ENCODE peak calls at places on chromosomes 3 and 15, in eight cellular contexts. Q, X, W, R, I, L, S and Y are unnamed samples.

GRCh38 chr3:105791919-105792786 is 76.7 kb downstream of the CBLB start:
- DNase-seq in X (peak; percentile 75), Q (peak; percentile 78), L (no peak), W (no peak), S (no peak), R (peak; percentile 60), I (peak; percentile 88), Y (no peak)

GRCh38 chr3:87122766-87123165 is 104.3 kb upstream of the CHMP2B start:
- DNase-seq in R (no peak), S (no peak), Q (no peak), W (no peak), I (no peak), L (no peak), X (no peak), Y (no peak)

GRCh38 chr3:194598771-194599557 is 34.3 kb downstream of the TMEM44 start:
- DNase-seq in R (no peak), L (no peak), W (no peak), X (peak; percentile 97), S (no peak), Q (peak; percentile 91), I (peak; percentile 99), Y (no peak)

GRCh38 chr3:189419022-189419421 is 212.2 kb upstream of the TP63 start:
- DNase-seq in R (no peak), L (no peak), W (no peak), S (no peak), X (no peak), I (no peak), Q (no peak), Y (no peak)

GRCh38 chr3:45907769-45908705 is 21.7 kb downstream of the CCR9 start:
- DNase-seq in L (no peak), S (no peak), I (no peak), Q (peak; percentile 24), X (no peak), W (no peak), R (no peak), Y (no peak)

GRCh38 chr15:90868261-90868689 is at the start of gene FURIN:
- DNase-seq in Q (no peak), X (no peak), L (no peak), R (no peak), S (no peak), W (no peak), I (no peak), Y (no peak)

GRCh38 chr15:90161946-90162345 is 39.2 kb upstream of the SEMA4B start:
- DNase-seq in Q (no peak), L (no peak), R (no peak), W (no peak), I (no peak), X (no peak), S (no peak), Y (no peak)

GRCh38 chr3:9768376-9768775 is 1.4 kb downstream of the CAMK1 start:
- DNase-seq in Q (no peak), S (no peak), W (no peak), I (no peak), X (no peak), R (peak; percentile 25), L (no peak), Y (no peak)

GRCh38 chr3:72379500-72380187 is 468.6 kb downstream of the SHQ1 start:
- DNase-seq in Q (no peak), S (no peak), R (no peak), L (no peak), I (no peak), X (no peak), W (peak; percentile 89), Y (no peak)

GRCh38 chr3:16875876-16876575 is 8.7 kb upstream of the PLCL2 start:
- DNase-seq in L (no peak), S (no peak), X (no peak), I (no peak), W (no peak), Q (no peak), R (no peak), Y (no peak)

GRCh38 chr3:77298405-77298804 is 258.5 kb downstream of the ROBO2 start:
- DNase-seq in W (no peak), I (no peak), S (no peak), R (no peak), Q (no peak), X (no peak), L (no peak), Y (no peak)

GRCh38 chr15:63610209-63610841 is 13.1 kb downstream of the FBXL22 start:
- DNase-seq in S (peak; percentile 67), I (peak; percentile 82), W (peak; percentile 89), R (peak; percentile 77), Q (no peak), X (peak; percentile 54), L (peak; percentile 60), Y (peak; percentile 99)

GRCh38 chr3:42012935-42013651 is 51.2 kb upstream of the ULK4 start:
- DNase-seq in S (peak; percentile 72), Q (no peak), L (peak; percentile 52), X (peak; percentile 45), R (peak; percentile 37), W (peak; percentile 42), I (no peak), Y (peak; percentile 93)

GRCh38 chr15:58416963-58417362 is 14.8 kb upstream of the LIPC start:
- DNase-seq in L (no peak), W (no peak), X (no peak), R (no peak), S (no peak), Q (no peak), I (no peak), Y (no peak)

GRCh38 chr3:131221731-131222130 is 159.8 kb upstream of the NUDT16 start:
- DNase-seq in S (no peak), W (no peak), I (peak; percentile 52), L (no peak), X (peak; percentile 83), R (no peak), Q (peak; percentile 85), Y (no peak)

GRCh38 chr3:69433938-69434263 is 48.0 kb upstream of the FRMD4B start:
- DNase-seq in X (no peak), Q (no peak), W (no peak), L (no peak), I (peak; percentile 44), S (no peak), R (no peak), Y (no peak)

GRCh38 chr3:56976666-56977560 is 83.6 kb upstream of the SPATA12 start:
- DNase-seq in I (peak; percentile 53), S (no peak), X (peak; percentile 39), Q (no peak), R (no peak), L (no peak), W (peak; percentile 26), Y (no peak)

GRCh38 chr3:107598926-107599754 is 76.4 kb downstream of the BBX start:
- DNase-seq in S (peak; percentile 59), Q (no peak), L (no peak), W (peak; percentile 73), X (no peak), R (peak; percentile 65), I (peak; percentile 72), Y (peak; percentile 79)

GRCh38 chr3:156705761-156706631 is 31.6 kb downstream of the TIPARP start:
- DNase-seq in L (no peak), R (peak; percentile 16), S (no peak), I (no peak), W (no peak), Q (no peak), X (no peak), Y (peak; percentile 68)